ENCODE peak calls at places on chromosomes 12 and 14, in eight cellular contexts. One of them, this sample, is unnamed.
A peak's percentile ranks its signal among the peaks of the same experiment; 100 is the strongest.

GRCh38 chr12:47361389-47362031 is 281.8 kb upstream of the AMIGO2 start:
- DNase-seq in GM10248: peak; percentile 21
- DNase-seq in fibroblast of the conjunctiva: no peak
- DNase-seq in heart left ventricle: no peak
- DNase-seq in CD8-positive, alpha-beta T cell: no peak
- DNase-seq in fibroblast of gingiva: no peak
- DNase-seq in MM.1S: peak; percentile 79
- DNase-seq in GM06990: peak; percentile 26
- DNase-seq in this sample: peak; percentile 79

GRCh38 chr14:99273025-99273723 is 1.2 kb upstream of the BCL11B start:
- DNase-seq in GM10248: no peak
- DNase-seq in fibroblast of the conjunctiva: no peak
- DNase-seq in heart left ventricle: no peak
- DNase-seq in CD8-positive, alpha-beta T cell: no peak
- DNase-seq in fibroblast of gingiva: no peak
- DNase-seq in MM.1S: no peak
- DNase-seq in GM06990: peak; percentile 36
- DNase-seq in this sample: no peak

GRCh38 chr14:77181603-77182437 is at the start of gene TMEM63C:
- DNase-seq in GM10248: peak; percentile 63
- DNase-seq in fibroblast of the conjunctiva: no peak
- DNase-seq in heart left ventricle: no peak
- DNase-seq in CD8-positive, alpha-beta T cell: peak; percentile 5
- DNase-seq in fibroblast of gingiva: no peak
- DNase-seq in MM.1S: peak; percentile 91
- DNase-seq in GM06990: peak; percentile 70
- DNase-seq in this sample: peak; percentile 97

GRCh38 chr12:79897617-79898016 is 37.3 kb downstream of the PPP1R12A start:
- DNase-seq in GM10248: no peak
- DNase-seq in fibroblast of the conjunctiva: peak; percentile 40
- DNase-seq in heart left ventricle: no peak
- DNase-seq in CD8-positive, alpha-beta T cell: no peak
- DNase-seq in fibroblast of gingiva: peak; percentile 32
- DNase-seq in MM.1S: no peak
- DNase-seq in GM06990: no peak
- DNase-seq in this sample: no peak

GRCh38 chr12:26833692-26834168 is 736 bp upstream of the ITPR2 start:
- DNase-seq in GM10248: peak; percentile 63
- DNase-seq in fibroblast of the conjunctiva: no peak
- DNase-seq in heart left ventricle: no peak
- DNase-seq in CD8-positive, alpha-beta T cell: no peak
- DNase-seq in fibroblast of gingiva: peak; percentile 16
- DNase-seq in MM.1S: peak; percentile 90
- DNase-seq in GM06990: peak; percentile 48
- DNase-seq in this sample: peak; percentile 85

GRCh38 chr14:79965896-79966295 is 245.4 kb downstream of the DIO2 start:
- DNase-seq in GM10248: no peak
- DNase-seq in fibroblast of the conjunctiva: no peak
- DNase-seq in heart left ventricle: no peak
- DNase-seq in CD8-positive, alpha-beta T cell: no peak
- DNase-seq in fibroblast of gingiva: no peak
- DNase-seq in MM.1S: no peak
- DNase-seq in GM06990: no peak
- DNase-seq in this sample: no peak

GRCh38 chr12:12745576-12746211 is 28.5 kb downstream of the CDKN1B start:
- DNase-seq in GM10248: no peak
- DNase-seq in fibroblast of the conjunctiva: no peak
- DNase-seq in heart left ventricle: no peak
- DNase-seq in CD8-positive, alpha-beta T cell: no peak
- DNase-seq in fibroblast of gingiva: no peak
- DNase-seq in MM.1S: no peak
- DNase-seq in GM06990: no peak
- DNase-seq in this sample: no peak

GRCh38 chr12:34390846-34391700 is 368.8 kb downstream of the ALG10 start:
- DNase-seq in GM10248: no peak
- DNase-seq in fibroblast of the conjunctiva: no peak
- DNase-seq in heart left ventricle: peak; percentile 40
- DNase-seq in CD8-positive, alpha-beta T cell: no peak
- DNase-seq in fibroblast of gingiva: no peak
- DNase-seq in MM.1S: no peak
- DNase-seq in GM06990: no peak
- DNase-seq in this sample: no peak

GRCh38 chr12:69240625-69240984 is 1.2 kb downstream of the CPSF6 start:
- DNase-seq in GM10248: peak; percentile 21
- DNase-seq in fibroblast of the conjunctiva: no peak
- DNase-seq in heart left ventricle: no peak
- DNase-seq in CD8-positive, alpha-beta T cell: no peak
- DNase-seq in fibroblast of gingiva: no peak
- DNase-seq in MM.1S: peak; percentile 75
- DNase-seq in GM06990: no peak
- DNase-seq in this sample: peak; percentile 55

GRCh38 chr14:67718265-67718664 is 16.6 kb downstream of the RDH12 start:
- DNase-seq in GM10248: no peak
- DNase-seq in fibroblast of the conjunctiva: no peak
- DNase-seq in heart left ventricle: no peak
- DNase-seq in CD8-positive, alpha-beta T cell: no peak
- DNase-seq in fibroblast of gingiva: no peak
- DNase-seq in MM.1S: no peak
- DNase-seq in GM06990: no peak
- DNase-seq in this sample: no peak

GRCh38 chr14:66225337-66225736 is 260.8 kb upstream of the CCDC196 start:
- DNase-seq in GM10248: no peak
- DNase-seq in fibroblast of the conjunctiva: no peak
- DNase-seq in heart left ventricle: no peak
- DNase-seq in CD8-positive, alpha-beta T cell: no peak
- DNase-seq in fibroblast of gingiva: no peak
- DNase-seq in MM.1S: no peak
- DNase-seq in GM06990: no peak
- DNase-seq in this sample: no peak

GRCh38 chr14:51661504-51661903 is 9.8 kb downstream of the FRMD6 start:
- DNase-seq in GM10248: no peak
- DNase-seq in fibroblast of the conjunctiva: no peak
- DNase-seq in heart left ventricle: no peak
- DNase-seq in CD8-positive, alpha-beta T cell: no peak
- DNase-seq in fibroblast of gingiva: no peak
- DNase-seq in MM.1S: no peak
- DNase-seq in GM06990: no peak
- DNase-seq in this sample: no peak

GRCh38 chr14:94153750-94154350 is 20.3 kb upstream of the PPP4R4 start:
- DNase-seq in GM10248: no peak
- DNase-seq in fibroblast of the conjunctiva: no peak
- DNase-seq in heart left ventricle: no peak
- DNase-seq in CD8-positive, alpha-beta T cell: no peak
- DNase-seq in fibroblast of gingiva: no peak
- DNase-seq in MM.1S: no peak
- DNase-seq in GM06990: no peak
- DNase-seq in this sample: no peak

This sample was measured in OCI-LY7.